ENCODE peak calls at places on chromosomes 13 and 19, in six cellular contexts. K, I, J, F, X and R are unnamed samples. For H3K4me1, the result is how much of the 10 kb centered on the place peaks cover.

GRCh38 chr13:22114630-22115311 is 443.9 kb downstream of the FGF9 start:
- DNase-seq in K (no peak), X (no peak), J (peak), F (peak), I (no peak), R (no peak)

GRCh38 chr19:2150794-2151338 is 500 bp downstream of the AP3D1 start:
- DNase-seq in I (peak), J (no peak), F (no peak), K (peak), X (no peak), R (no peak)

GRCh38 chr13:28409648-28410047 is 85.3 kb downstream of the FLT1 start:
- DNase-seq in I (no peak), X (no peak), J (no peak), K (no peak), F (no peak), R (no peak)

GRCh38 chr13:61286148-61286745 is 129.4 kb downstream of the PCDH20 start:
- DNase-seq in F (no peak), K (peak), I (no peak), X (no peak), J (no peak), R (no peak)

GRCh38 chr13:34357435-34358232 is 539.7 kb downstream of the RFC3 start:
- DNase-seq in F (no peak), K (no peak), I (no peak), J (peak), X (no peak), R (no peak)

GRCh38 chr13:55266644-55267043 is 1874.1 kb upstream of the PRR20A start:
- DNase-seq in X (no peak), K (no peak), F (no peak), I (no peak), J (no peak), R (no peak)

GRCh38 chr13:106499905-106500304 is 35.6 kb downstream of the EFNB2 start:
- DNase-seq in I (no peak), K (no peak), X (no peak), J (peak), F (no peak), R (no peak)

GRCh38 chr19:33298146-33298911 is 4.0 kb downstream of the CEBPA start:
- DNase-seq in J (no peak), I (peak), F (no peak), X (no peak), K (no peak), R (no peak)

GRCh38 chr19:34320277-34320676 is 44.7 kb upstream of the GPI start:
- DNase-seq in K (no peak), I (no peak), X (no peak), F (peak), J (no peak), R (no peak)

GRCh38 chr19:46521241-46521640 is 25.6 kb upstream of the PNMA8B start:
- DNase-seq in J (no peak), I (no peak), F (no peak), X (no peak), K (no peak), R (no peak)

GRCh38 chr19:50896591-50897190 is 14.5 kb downstream of the KLK4 start:
- DNase-seq in F (no peak), I (no peak), K (peak), X (no peak), J (peak), R (no peak)

GRCh38 chr19:17306285-17306714 is 628 bp downstream of the MRPL34 start:
- DNase-seq in F (no peak), X (no peak), J (no peak), I (no peak), K (no peak), R (no peak)

GRCh38 chr13:94708031-94708571 is 4.2 kb downstream of the SOX21 start:
- DNase-seq in K (no peak), F (no peak), X (no peak), I (no peak), J (no peak), R (no peak)

GRCh38 chr13:72120632-72121031 is 253.6 kb upstream of the DACH1 start:
- DNase-seq in I (no peak), J (no peak), F (no peak), X (no peak), K (no peak), R (no peak)

GRCh38 chr19:41376998-41377365 is 649 bp downstream of the TMEM91 start:
- DNase-seq in J (no peak), I (no peak), X (no peak), F (no peak), K (no peak), R (no peak)

GRCh38 chr13:111120913-111121312 is 5.8 kb downstream of the ARHGEF7 start:
- DNase-seq in F (no peak), K (no peak), J (no peak), I (no peak), X (no peak), R (no peak)

GRCh38 chr13:69524459-69525155 is 583.0 kb upstream of the ATXN8OS start:
- DNase-seq in X (no peak), K (no peak), F (no peak), J (no peak), I (no peak), R (no peak)

GRCh38 chr13:25733061-25733491 is 318.7 kb downstream of the SHISA2 start:
- DNase-seq in X (no peak), K (no peak), F (no peak), J (no peak), I (no peak), R (no peak)

GRCh38 chr13:111117289-111117688 is 2.2 kb downstream of the ARHGEF7 start:
- DNase-seq in J (no peak), X (no peak), I (no peak), F (no peak), K (no peak), R (no peak)

GRCh38 chr13:40439928-40440327 is 226.5 kb downstream of the FOXO1 start:
- DNase-seq in J (no peak), K (no peak), X (peak), I (peak), F (peak), R (no peak)

DNA sequence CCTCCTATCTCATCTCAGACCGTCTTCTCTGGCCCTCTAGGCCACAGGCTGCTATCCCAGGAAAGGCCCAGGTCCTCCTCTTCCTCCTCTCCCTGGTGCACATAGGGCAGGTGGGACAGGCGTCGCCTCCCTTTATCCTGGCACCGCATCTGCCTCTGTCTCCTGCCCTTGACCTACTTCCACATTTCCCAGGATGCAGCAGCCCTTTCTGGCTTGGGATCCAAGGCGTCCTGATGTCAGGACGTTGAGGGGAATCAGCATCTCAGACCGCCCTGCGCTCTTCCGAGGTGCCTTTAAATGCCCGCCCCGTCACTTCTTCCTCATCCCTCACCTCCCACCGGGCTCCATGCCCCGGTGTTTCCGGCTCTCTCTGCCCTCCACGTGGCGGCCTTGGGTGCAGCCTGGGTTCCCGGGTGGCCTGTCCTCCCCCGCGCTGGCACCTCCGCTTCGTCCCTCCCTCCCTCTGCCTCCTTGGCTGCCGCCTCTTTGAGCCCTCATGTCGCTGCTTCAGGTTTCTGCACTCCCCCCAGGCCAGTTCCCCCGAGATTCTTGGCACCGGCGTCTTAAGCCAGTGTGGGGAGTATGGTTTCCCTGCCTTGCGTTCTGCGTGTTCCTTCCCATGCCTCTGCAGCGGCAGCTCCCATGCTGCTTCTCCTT is 66.3 kb downstream of the KDM4B start:
- DNase-seq in X (no peak), J (no peak), F (peak), K (no peak), I (peak), R (no peak)
- H3K4me1 ChIP-seq in X (under half), J (under half), F (half or more), K (under half), I (under half), R (half or more)

GRCh38 chr19:15378529-15379082 is 981 bp downstream of the AKAP8 start:
- DNase-seq in X (no peak), J (peak), I (peak), K (no peak), F (peak), R (no peak)
- TF ChIP-seq POLR2A in X (no peak), J (no peak), I (no peak), K (peak), F (no peak), R (no peak)

DNA sequence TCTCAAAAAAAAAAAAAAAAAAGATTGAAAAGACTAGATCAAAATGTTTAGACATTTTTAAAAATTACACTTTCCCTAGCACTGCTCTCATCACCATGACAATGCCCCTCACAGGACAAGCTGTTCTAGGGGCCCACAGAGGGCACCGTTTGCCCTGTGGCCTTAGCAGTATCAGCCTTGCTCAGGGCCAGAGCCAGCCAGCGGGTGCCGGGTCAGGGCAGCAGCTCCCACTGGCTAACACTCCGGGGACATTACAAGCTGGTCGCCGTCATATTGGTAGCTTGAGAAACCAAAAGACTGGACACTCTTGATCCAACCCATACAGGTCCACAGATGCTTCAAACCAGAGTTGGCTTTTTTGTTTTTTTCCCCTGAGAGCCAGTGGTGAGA is 18.0 kb downstream of the CAPN12 start:
- DNase-seq in X (no peak), F (no peak), J (no peak), I (no peak), K (no peak), R (no peak)
- H3K4me1 ChIP-seq in X (under half), F (under half), J (under half), I (under half), K (half or more), R (under half)

DNA sequence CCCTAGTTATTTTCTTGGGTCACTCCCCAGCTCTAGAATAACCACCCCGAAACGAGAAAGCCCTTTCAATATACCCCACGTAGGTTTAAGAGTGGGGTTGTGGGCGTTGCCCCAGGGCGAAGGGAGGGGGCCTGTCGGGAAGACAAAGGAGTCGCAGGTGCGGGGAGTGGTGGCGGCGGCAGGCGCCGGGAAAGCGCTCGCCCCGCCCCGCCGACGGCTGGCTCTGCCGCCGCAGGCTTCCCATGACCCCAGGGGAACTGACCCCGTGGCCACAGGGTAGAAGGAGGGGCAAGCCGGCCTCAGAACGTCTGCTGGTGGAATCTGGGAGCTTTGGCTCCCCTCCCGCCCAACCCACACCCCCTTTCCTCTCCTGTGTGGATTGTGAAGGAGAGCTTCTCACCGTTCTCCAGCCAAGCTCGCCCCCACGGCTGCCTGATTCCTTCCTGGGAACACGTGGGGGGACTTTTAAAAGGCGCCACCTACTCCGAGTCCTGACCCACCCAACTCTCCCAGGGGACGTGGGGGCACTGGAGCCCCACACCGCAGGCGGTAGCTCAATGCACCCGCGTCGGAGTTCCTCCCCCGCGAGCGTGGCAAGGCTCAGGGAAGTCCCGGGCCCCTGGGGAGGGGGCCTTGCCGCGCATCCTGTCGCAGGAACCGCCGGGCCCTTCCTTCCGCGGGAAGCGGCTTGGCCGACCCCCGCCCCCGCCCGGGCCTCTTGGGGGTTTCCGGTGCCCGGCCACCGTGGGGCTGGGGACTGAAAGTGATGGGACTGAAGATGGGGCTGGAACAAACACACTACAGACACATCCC is 5.5 kb downstream of the IER2 start:
- DNase-seq in K (peak), I (peak), F (peak), X (peak), J (peak), R (peak)
- TF ChIP-seq POLR2A in K (peak), I (peak), F (peak), X (no peak), J (peak), R (no peak)

DNA sequence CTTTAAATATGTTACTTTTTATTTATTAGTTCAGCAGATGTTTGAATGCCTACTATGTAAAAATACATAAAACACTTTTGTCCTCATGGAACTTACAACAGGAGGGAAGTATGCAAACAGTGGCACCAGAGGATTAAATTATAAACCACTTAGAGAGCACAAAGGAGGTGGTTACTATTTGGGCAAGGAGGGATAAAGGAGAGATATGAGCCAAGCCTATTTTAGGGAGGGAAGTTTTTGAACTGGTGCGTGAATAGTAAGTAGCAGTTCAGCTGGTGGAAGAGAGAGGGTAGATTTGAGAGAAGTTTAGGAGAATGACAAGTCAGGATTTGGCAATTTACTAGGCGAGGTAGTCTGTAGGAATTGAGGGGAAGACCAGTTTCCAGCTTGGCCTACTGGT is 8.6 kb downstream of the AKAP11 start:
- DNase-seq in F (no peak), J (no peak), I (no peak), K (no peak), X (no peak), R (no peak)
- H3K4me1 ChIP-seq in F (under half), J (under half), I (under half), K (under half), X (under half), R (under half)